ENCODE peak calls at places on chromosomes 5 and 9, in five cellular contexts. C is PC-3, I is PC-9, K is fibroblast of lung, X is MM.1S. E is an unnamed sample.

GRCh38 chr5:26553079-26553478 is 485.3 kb downstream of the CDH9 start:
- DNase-seq in C (peak; percentile 91), I (peak; percentile 52), K (peak; percentile 56), X (no peak), E (peak; percentile 39)

GRCh38 chr9:70411141-70411929 is 3.1 kb downstream of the KLF9 start:
- DNase-seq in C (no peak), I (peak; percentile 11), K (peak; percentile 78), X (no peak), E (peak; percentile 74)

GRCh38 chr9:76717611-76718010 is 46.6 kb upstream of the PCA3 start:
- DNase-seq in C (no peak), I (no peak), K (peak; percentile 57), X (no peak), E (peak; percentile 42)

GRCh38 chr5:137122075-137122474 is 377.1 kb downstream of the SPOCK1 start:
- DNase-seq in C (no peak), I (no peak), K (peak; percentile 58), X (no peak), E (peak; percentile 43)

GRCh38 chr9:135377431-135377830 is 102.2 kb upstream of the PPP1R26 start:
- DNase-seq in C (no peak), I (no peak), K (no peak), X (no peak), E (no peak)

GRCh38 chr5:122292357-122292756 is 19.7 kb upstream of the SNCAIP start:
- DNase-seq in C (no peak), I (no peak), K (no peak), X (no peak), E (no peak)

GRCh38 chr9:4866239-4866969 is 73.7 kb downstream of the RCL1 start:
- DNase-seq in C (peak; percentile 73), I (no peak), K (peak; percentile 8), X (no peak), E (no peak)

GRCh38 chr9:93286252-93287188 is 102.6 kb downstream of the WNK2 start:
- DNase-seq in C (no peak), I (no peak), K (no peak), X (peak; percentile 95), E (no peak)

GRCh38 chr5:41721521-41721920 is 148.7 kb downstream of the OXCT1 start:
- DNase-seq in C (no peak), I (no peak), K (no peak), X (no peak), E (no peak)

GRCh38 chr9:72948906-72949582 is 3.8 kb downstream of the ALDH1A1 start:
- DNase-seq in C (no peak), I (no peak), K (no peak), X (no peak), E (no peak)

GRCh38 chr5:61409568-61409967 is 77.5 kb downstream of the ZSWIM6 start:
- DNase-seq in C (peak; percentile 87), I (peak; percentile 46), K (peak; percentile 98), X (no peak), E (peak; percentile 97)

GRCh38 chr5:71757590-71758543 is 38.8 kb downstream of the CARTPT start:
- DNase-seq in C (peak; percentile 72), I (peak; percentile 61), K (peak; percentile 60), X (peak; percentile 41), E (peak; percentile 53)

GRCh38 chr9:81825831-81826540 is 102.2 kb upstream of the SPATA31D4 start:
- DNase-seq in C (peak; percentile 62), I (peak; percentile 51), K (peak; percentile 81), X (no peak), E (peak; percentile 70)

GRCh38 chr9:130713286-130713975 is 19.9 kb downstream of the EXOSC2 start:
- DNase-seq in C (peak; percentile 27), I (no peak), K (peak; percentile 33), X (no peak), E (no peak)

GRCh38 chr5:116738270-116738947 is 163.8 kb upstream of the SEMA6A start:
- DNase-seq in C (no peak), I (no peak), K (no peak), X (no peak), E (no peak)

GRCh38 chr5:166428264-166428663 is 1863.2 kb upstream of the WWC1 start:
- DNase-seq in C (no peak), I (no peak), K (no peak), X (no peak), E (no peak)

GRCh38 chr5:172806897-172807672 is 27.0 kb upstream of the ERGIC1 start:
- DNase-seq in C (peak; percentile 75), I (peak; percentile 86), K (peak; percentile 89), X (peak; percentile 82), E (peak; percentile 83)

GRCh38 chr5:139385061-139385889 is 2.2 kb upstream of the SLC23A1 start:
- DNase-seq in C (no peak), I (peak; percentile 47), K (no peak), X (peak; percentile 78), E (no peak)

GRCh38 chr5:2587189-2588031 is 164.1 kb downstream of the IRX2 start:
- DNase-seq in C (no peak), I (no peak), K (no peak), X (no peak), E (no peak)

GRCh38 chr5:76376141-76376900 is 26.8 kb upstream of the IQGAP2 start:
- DNase-seq in C (peak; percentile 10), I (no peak), K (peak; percentile 56), X (no peak), E (peak; percentile 39)

GRCh38 chr5:177470759-177471536 is 2.5 kb downstream of the DBN1 start:
- DNase-seq in C (peak; percentile 62), I (no peak), K (peak; percentile 75), X (no peak), E (peak; percentile 51)

GRCh38 chr5:127909078-127909477 is 174.5 kb upstream of the SLC12A2 start:
- DNase-seq in C (peak; percentile 78), I (no peak), K (peak; percentile 46), X (peak; percentile 74), E (peak; percentile 36)

GRCh38 chr9:130835441-130836298 is 616 bp downstream of the ABL1 start:
- DNase-seq in C (no peak), I (peak; percentile 27), K (peak; percentile 73), X (no peak), E (peak; percentile 63)

GRCh38 chr9:27447036-27447700 is 76.9 kb upstream of the IFNK start:
- DNase-seq in C (no peak), I (no peak), K (no peak), X (no peak), E (no peak)

GRCh38 chr5:402615-403359 is 40.2 kb upstream of the EXOC3 start:
- DNase-seq in C (peak; percentile 43), I (no peak), K (peak; percentile 61), X (no peak), E (peak; percentile 45)

GRCh38 chr9:133738806-133739150 is 626 bp upstream of the SARDH start:
- DNase-seq in C (no peak), I (no peak), K (no peak), X (no peak), E (no peak)

GRCh38 chr5:138463335-138464017 is 1.8 kb upstream of the EGR1 start:
- DNase-seq in C (no peak), I (no peak), K (no peak), X (no peak), E (no peak)

GRCh38 chr5:123700624-123701023 is 188.6 kb downstream of the CSNK1G3 start:
- DNase-seq in C (peak; percentile 84), I (peak; percentile 1), K (peak; percentile 99), X (no peak), E (peak; percentile 99)

GRCh38 chr5:16869821-16870796 is 66.0 kb downstream of the MYO10 start:
- DNase-seq in C (peak; percentile 99), I (peak; percentile 85), K (peak; percentile 80), X (no peak), E (peak; percentile 71)

GRCh38 chr5:16870878-16871277 is 65.2 kb downstream of the MYO10 start:
- DNase-seq in C (no peak), I (no peak), K (no peak), X (no peak), E (no peak)

GRCh38 chr5:16867585-16867953 is 68.5 kb downstream of the MYO10 start:
- DNase-seq in C (no peak), I (no peak), K (no peak), X (no peak), E (no peak)

GRCh38 chr5:16866795-16867584 is 69.1 kb downstream of the MYO10 start:
- DNase-seq in C (no peak), I (no peak), K (peak; percentile 76), X (no peak), E (peak; percentile 70)

DNA sequence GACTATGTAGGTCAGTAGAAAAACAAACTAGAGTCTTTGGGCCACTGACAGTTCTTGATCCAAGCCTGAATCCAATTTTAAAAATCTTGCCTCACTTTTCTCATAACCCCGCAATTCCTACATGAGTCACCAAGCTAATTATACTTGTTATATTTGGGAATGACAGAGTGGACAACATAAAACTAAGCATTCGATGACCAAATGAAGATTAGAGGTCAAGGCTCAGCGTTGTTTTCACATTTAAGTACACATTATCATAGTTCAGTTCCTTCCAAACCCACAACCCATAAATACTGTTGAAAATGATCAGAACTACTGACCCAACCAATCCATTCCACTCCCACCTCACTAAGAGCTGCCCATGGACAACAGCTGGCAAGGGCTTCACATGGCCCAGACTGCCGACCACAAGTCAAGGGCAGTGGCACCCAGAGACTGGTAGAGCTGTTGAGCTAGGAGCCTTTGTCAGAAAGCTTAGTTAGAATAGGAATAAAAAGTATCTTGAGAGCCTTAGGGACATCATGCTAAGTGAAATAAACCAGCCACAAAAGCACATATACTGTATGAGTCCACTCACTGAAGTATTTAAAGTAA is 64.2 kb downstream of the MYO10 start:
- DNase-seq in C (peak; percentile 80), I (no peak), K (peak; percentile 82), X (no peak), E (peak; percentile 81)
- H3K4me2 ChIP-seq in C (peak overlapping the region; percentile 34), I (no peak overlapping the region), K (peak overlapping the region; percentile 51), X (no peak overlapping the region), E (peak overlapping the region; percentile 24)

GRCh38 chr5:38452201-38452600 is 104.2 kb downstream of the LIFR start:
- DNase-seq in C (no peak), I (no peak), K (no peak), X (no peak), E (no peak)

GRCh38 chr5:38451372-38451735 is 105.1 kb downstream of the LIFR start:
- DNase-seq in C (no peak), I (no peak), K (no peak), X (no peak), E (no peak)

GRCh38 chr5:38455797-38456330 is 100.6 kb downstream of the LIFR start:
- DNase-seq in C (no peak), I (no peak), K (no peak), X (no peak), E (no peak)

GRCh38 chr5:38453921-38454320 is 102.5 kb downstream of the LIFR start:
- DNase-seq in C (no peak), I (no peak), K (no peak), X (no peak), E (no peak)

GRCh38 chr5:38453506-38453905 is 102.9 kb downstream of the LIFR start:
- DNase-seq in C (no peak), I (no peak), K (no peak), X (peak; percentile 97), E (no peak)
- TF ChIP-seq EZH2 in C (no peak), I (no peak), K (no peak), X (no peak), E (no peak)

DNA sequence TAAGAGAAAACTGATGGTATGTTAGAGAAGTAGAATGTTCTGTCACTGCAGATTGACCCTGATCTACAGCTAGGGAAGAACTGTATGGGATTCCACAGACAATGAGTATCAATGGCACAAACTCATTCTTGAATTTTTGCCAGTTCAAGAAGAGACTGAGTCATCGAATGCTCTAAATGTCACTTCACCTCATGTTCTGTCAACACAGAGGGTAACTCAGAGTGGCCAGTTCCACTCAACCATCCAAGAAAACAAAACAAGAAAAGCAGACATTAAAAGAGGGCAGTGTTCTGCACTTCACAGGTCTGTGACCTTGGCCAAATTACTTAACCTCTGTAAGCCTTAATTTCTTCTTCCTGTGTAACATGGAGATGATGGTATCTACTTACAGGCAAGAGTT is 132.2 kb upstream of the HMHB1 start:
- DNase-seq in C (peak; percentile 80), I (no peak), K (peak; percentile 43), X (no peak), E (no peak)
- H3K4me2 ChIP-seq in C (no peak overlapping the region), I (no peak overlapping the region), K (no peak overlapping the region), X (no peak overlapping the region), E (no peak overlapping the region)

GRCh38 chr5:88688981-88689661 is 193.9 kb downstream of the MEF2C start:
- DNase-seq in C (no peak), I (no peak), K (no peak), X (no peak), E (no peak)
- TF ChIP-seq EZH2 in C (no peak), I (no peak), K (no peak), X (no peak), E (peak; percentile 65)

E was measured in astrocyte.